ENCODE peak calls at places on chromosomes 5 and 9, in seven cellular contexts. M is heart left ventricle, Z is choroid plexus epithelial cell, X is mammary epithelial cell, D is astrocyte of the spinal cord, Q is lower leg skin, C is lung. L is an unnamed sample.

GRCh38 chr5:160921714-160922285 is 69.8 kb upstream of the ATP10B start:
- DNase-seq in M (no peak), Q (no peak), X (no peak), D (no peak), C (no peak), Z (no peak), L (no peak)

GRCh38 chr5:33195431-33196128 is 245.2 kb upstream of the TARS1 start:
- DNase-seq in M (no peak), D (peak; percentile 72), C (no peak), Q (no peak), Z (peak; percentile 78), X (peak; percentile 3), L (peak; percentile 72)

GRCh38 chr5:156120777-156121176 is 206.2 kb upstream of the SGCD start:
- DNase-seq in X (no peak), Q (no peak), M (no peak), C (no peak), Z (no peak), D (no peak), L (no peak)

GRCh38 chr5:127887282-127887681 is 184.1 kb downstream of the CCDC192 start:
- DNase-seq in X (peak; percentile 63), Z (no peak), Q (no peak), C (no peak), D (no peak), M (no peak), L (peak; percentile 76)

GRCh38 chr5:67012241-67012640 is 184.4 kb downstream of the CD180 start:
- DNase-seq in M (no peak), C (no peak), Z (no peak), Q (no peak), D (no peak), X (peak; percentile 94), L (no peak)

GRCh38 chr5:58972301-58972700 is 389.4 kb downstream of the RAB3C start:
- DNase-seq in Z (peak; percentile 34), X (no peak), C (no peak), Q (no peak), M (no peak), D (peak; percentile 19), L (peak; percentile 18)

GRCh38 chr5:93249651-93250289 is 331.2 kb downstream of the NR2F1-AS1 start:
- DNase-seq in D (peak; percentile 76), C (no peak), M (no peak), Q (no peak), X (peak; percentile 53), Z (peak; percentile 64), L (peak; percentile 73)

GRCh38 chr9:96719538-96720315 is 58.2 kb downstream of the ZNF510 start:
- DNase-seq in Q (no peak), C (no peak), Z (no peak), D (no peak), X (peak; percentile 35), M (no peak), L (no peak)

GRCh38 chr9:109574061-109574882 is 76.2 kb upstream of the PTPN3 start:
- DNase-seq in X (peak; percentile 43), M (peak; percentile 51), D (peak; percentile 76), Q (no peak), Z (peak; percentile 83), C (peak; percentile 35), L (peak; percentile 75)

GRCh38 chr5:98779264-98779877 is 5.9 kb downstream of the RGMB start:
- DNase-seq in Z (no peak), D (no peak), M (no peak), X (no peak), C (no peak), Q (no peak), L (peak; percentile 31)

GRCh38 chr5:73103885-73104284 is 16.5 kb upstream of the TMEM171 start:
- DNase-seq in M (no peak), Q (no peak), Z (no peak), D (no peak), C (no peak), X (no peak), L (no peak)

GRCh38 chr5:76926329-76927105 is 26.3 kb upstream of the CRHBP start:
- DNase-seq in X (no peak), Q (no peak), C (no peak), D (peak; percentile 22), Z (peak; percentile 26), M (no peak), L (peak; percentile 29)

GRCh38 chr5:151517122-151517920 is 69.9 kb downstream of the SLC36A1 start:
- DNase-seq in M (no peak), Z (no peak), C (no peak), X (no peak), D (no peak), Q (no peak), L (no peak)

GRCh38 chr5:151523335-151523734 is 67.8 kb downstream of the FAT2 start:
- DNase-seq in Q (peak; percentile 74), Z (peak; percentile 71), X (peak; percentile 59), C (no peak), D (peak; percentile 27), M (no peak), L (peak; percentile 52)

GRCh38 chr5:151520294-151520693 is 70.8 kb downstream of the FAT2 start:
- DNase-seq in M (no peak), D (no peak), Q (peak; percentile 45), Z (peak; percentile 5), C (no peak), X (no peak), L (no peak)
- TF ChIP-seq CTCF in M (no peak), D (no peak), Q (no peak), Z (peak; percentile 18), C (no peak), X (no peak), L (no peak)

DNA sequence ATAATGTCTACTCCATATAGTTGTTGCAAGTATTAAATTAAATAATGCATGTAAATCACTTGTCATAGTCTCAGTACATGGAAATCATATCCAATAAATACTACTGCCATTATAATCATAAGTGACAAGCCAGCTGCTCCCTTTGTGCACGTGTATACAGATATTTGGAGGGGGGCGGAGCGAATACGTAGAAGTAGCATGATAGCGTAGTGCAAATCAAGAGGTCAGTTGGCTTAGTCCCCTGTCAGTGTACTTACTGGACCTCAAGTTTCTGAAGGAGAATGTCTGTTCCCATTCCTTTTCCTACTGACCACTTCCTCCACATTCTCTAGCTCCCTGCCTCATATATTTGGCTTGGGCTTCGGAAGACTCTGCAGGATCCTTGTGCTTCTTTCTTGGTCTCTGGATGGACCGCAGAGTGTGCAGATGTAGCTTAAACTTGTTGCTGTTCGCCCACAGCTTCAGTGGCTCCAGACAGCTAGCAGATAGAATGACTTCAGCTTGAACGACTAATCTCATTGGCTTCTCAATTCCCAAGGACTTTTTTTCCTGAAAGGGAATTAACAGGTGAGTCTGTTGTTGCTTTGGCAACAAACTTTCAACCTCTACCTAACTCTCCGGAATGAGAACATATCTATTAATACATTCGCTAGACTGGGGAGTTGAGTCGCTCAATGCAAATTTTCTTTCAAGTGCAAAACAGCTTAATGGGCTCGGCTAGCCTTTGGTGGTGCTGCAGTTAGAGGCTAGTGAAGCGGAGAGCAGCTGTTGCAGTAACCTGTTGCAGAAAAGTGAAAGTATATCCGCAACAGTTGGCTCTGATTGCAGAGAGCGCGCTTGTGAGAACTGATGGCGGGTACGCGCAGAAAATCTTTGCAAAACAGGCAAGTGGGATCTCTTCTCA is at the start of gene PCDHB1:
- DNase-seq in Q (no peak), D (no peak), X (peak; percentile 14), C (no peak), Z (no peak), M (no peak), L (no peak)
- H3K4me3 ChIP-seq in Q (no peak within 1 kb of the TSS), D (no peak within 1 kb of the TSS), X (peak within 1 kb of the TSS; percentile 56), C (peak within 1 kb of the TSS; percentile 42), Z (no peak within 1 kb of the TSS), M (peak within 1 kb of the TSS; percentile 35), L (peak within 1 kb of the TSS; percentile 6)

DNA sequence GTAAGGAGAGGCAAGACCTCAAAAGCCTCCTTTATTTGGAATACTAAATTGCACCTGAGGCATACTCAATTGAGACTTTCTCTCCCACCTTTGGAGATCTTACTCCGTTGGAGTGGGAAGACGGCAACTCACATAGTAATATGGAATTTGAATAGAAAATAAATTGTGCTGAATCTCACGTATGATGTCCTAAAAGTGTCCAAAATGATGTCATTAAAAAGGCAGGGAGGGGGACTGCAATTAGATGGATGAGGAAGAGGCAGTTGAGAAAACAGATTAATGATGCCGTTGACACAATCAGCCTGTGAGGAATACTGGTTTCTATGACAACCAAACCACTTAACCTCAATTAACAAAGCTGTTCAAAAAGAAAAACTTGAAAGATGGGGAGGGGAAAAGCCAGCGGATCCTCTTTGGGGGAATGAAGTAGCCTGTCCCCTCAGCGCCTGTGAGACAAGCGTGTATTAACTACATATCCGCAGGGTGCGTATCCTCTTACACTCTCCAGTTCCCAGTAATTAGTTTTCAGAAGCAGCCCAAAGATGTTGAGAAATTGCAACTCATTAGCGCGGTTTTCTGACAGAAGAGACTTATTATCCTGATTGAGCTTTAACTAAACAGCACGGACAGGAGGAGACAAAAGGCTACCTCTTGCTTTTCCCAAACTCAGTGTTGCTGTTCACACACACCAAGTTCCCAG is 160.7 kb downstream of the TTC39B start:
- DNase-seq in D (no peak), M (no peak), Z (no peak), Q (no peak), C (no peak), X (no peak), L (no peak)
- TF ChIP-seq CTCF in D (no peak), M (no peak), Z (no peak), Q (no peak), C (no peak), X (no peak), L (no peak)

GRCh38 chr5:132259061-132259851 is 1.8 kb downstream of the PDLIM4 start:
- DNase-seq in M (no peak), X (peak; percentile 86), D (peak; percentile 92), C (no peak), Q (peak; percentile 93), Z (peak; percentile 95), L (peak; percentile 92)

GRCh38 chr5:132257131-132258101 is at the start of gene PDLIM4:
- DNase-seq in X (peak; percentile 30), C (no peak), D (peak; percentile 48), M (no peak), Z (peak; percentile 35), Q (peak; percentile 88), L (peak; percentile 23)

GRCh38 chr5:132260051-132260450 is 2.6 kb downstream of the PDLIM4 start:
- DNase-seq in Z (peak; percentile 65), X (peak; percentile 83), D (peak; percentile 49), C (no peak), M (no peak), Q (peak; percentile 84), L (peak; percentile 30)

GRCh38 chr5:132256783-132257130 is 739 bp upstream of the PDLIM4 start:
- DNase-seq in M (no peak), Q (no peak), X (no peak), C (no peak), D (no peak), Z (no peak), L (no peak)

DNA sequence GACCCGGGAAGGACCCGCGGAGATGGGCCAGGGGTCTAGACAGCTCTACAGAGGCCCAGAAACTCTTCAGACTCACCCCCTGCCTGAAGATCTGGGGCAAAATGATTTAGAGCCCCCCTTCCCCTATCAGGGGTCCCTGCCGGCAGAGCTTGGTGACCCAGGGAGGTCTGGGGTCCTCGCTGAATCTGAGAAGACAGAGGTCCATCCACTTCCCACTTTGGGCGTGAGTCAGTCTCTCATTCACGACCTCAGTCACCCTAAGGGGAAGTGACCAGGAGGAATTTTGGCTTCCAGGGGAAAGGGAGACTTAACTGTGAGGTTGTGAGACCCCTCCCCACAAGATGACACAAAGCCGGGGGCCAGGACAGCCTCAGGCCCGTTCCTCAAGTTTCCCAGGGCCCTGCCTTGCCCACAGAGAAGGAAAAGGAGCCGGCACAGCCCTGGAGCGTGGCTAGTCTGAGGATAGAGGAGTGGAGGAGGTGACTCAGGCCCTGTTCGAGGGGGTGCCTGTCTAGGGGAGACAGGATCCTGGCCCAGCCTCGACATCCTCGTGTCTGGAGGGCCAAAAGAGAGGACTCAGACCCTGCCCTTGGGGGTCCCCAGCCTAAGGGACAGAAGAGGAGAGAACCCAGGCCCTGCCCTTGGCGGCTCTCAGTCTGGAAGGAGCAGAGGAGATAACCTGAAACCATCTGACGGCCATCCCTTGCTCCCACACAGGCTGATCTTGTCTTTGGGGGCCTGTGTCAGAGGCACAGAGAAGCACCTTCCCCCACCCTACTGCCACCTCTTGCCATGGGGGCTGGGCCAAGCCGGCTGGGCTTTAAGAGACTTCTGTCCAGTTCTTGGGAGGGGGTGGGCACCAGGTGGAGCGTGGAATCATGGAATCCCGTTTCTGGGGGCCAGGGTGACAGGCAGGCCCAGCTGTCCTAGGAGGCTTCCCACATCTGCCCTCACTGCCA is 885 bp downstream of the PDLIM4 start:
- DNase-seq in D (peak; percentile 56), X (peak; percentile 66), C (no peak), Z (peak; percentile 64), M (no peak), Q (peak; percentile 90), L (peak; percentile 41)
- H3K4me3 ChIP-seq in D (peak overlapping the region; percentile 79), X (peak overlapping the region; percentile 61), C (no peak overlapping the region), Z (peak overlapping the region; percentile 83), M (peak overlapping the region; percentile 41), Q (peak overlapping the region; percentile 69), L (peak overlapping the region; percentile 70)